ENCODE peak calls at places on chromosomes 13 and 19, in seven cellular contexts. N is choroid plexus epithelial cell; S is dermis blood vessel endothelial cell; Y is stimulated activated CD4-positive, alpha-beta T cell treated with anti-CD3 and anti-CD28 coated beads, Interleukin-2, amount 100 ng/mL, for 24 hours; V is left ventricle myocardium inferior; H is NCI-H446 treated with DMSO at 0.1 percent for 48 hours; D is NCI-H2081. Z is an unnamed sample.

GRCh38 chr19:36482876-36483275 is 6.5 kb downstream of the ZNF566 start:
- DNase-seq in Y (no peak), D (no peak), N (no peak), H (no peak), S (no peak), V (no peak), Z (no peak)

GRCh38 chr19:46830864-46831263 is 19.8 kb downstream of the AP2S1 start:
- DNase-seq in V (no peak), N (no peak), Y (no peak), D (no peak), H (no peak), S (no peak), Z (no peak)

GRCh38 chr13:101258071-101258470 is 158.2 kb downstream of the NALCN start:
- DNase-seq in H (no peak), Y (peak; percentile 32), D (no peak), S (peak; percentile 85), N (peak; percentile 86), V (no peak), Z (no peak)

GRCh38 chr19:1970003-1970805 is 29.2 kb downstream of the CSNK1G2 start:
- DNase-seq in N (no peak), S (no peak), V (no peak), Y (no peak), H (no peak), D (no peak), Z (no peak)

GRCh38 chr19:54952591-54953344 is 5.4 kb upstream of the NLRP7 start:
- DNase-seq in Y (no peak), V (no peak), S (no peak), D (no peak), H (no peak), N (peak; percentile 18), Z (no peak)

GRCh38 chr19:30222993-30223865 is 149.0 kb upstream of the ZNF536 start:
- DNase-seq in D (no peak), H (no peak), Y (no peak), V (no peak), N (no peak), S (no peak), Z (no peak)

GRCh38 chr19:49231389-49231788 is 73.8 kb downstream of the TRPM4 start:
- DNase-seq in D (no peak), S (no peak), V (no peak), N (no peak), Y (no peak), H (no peak), Z (no peak)

GRCh38 chr19:46776927-46777911 is 11.2 kb downstream of the SLC1A5 start:
- DNase-seq in Y (no peak), N (no peak), V (no peak), D (no peak), H (no peak), S (no peak), Z (no peak)

GRCh38 chr19:23799321-23799720 is 40.6 kb upstream of the ZNF681 start:
- DNase-seq in Y (no peak), D (peak; percentile 25), S (no peak), N (no peak), H (no peak), V (no peak), Z (peak; percentile 48)

GRCh38 chr13:98937911-98938381 is 39.9 kb downstream of the DOCK9 start:
- DNase-seq in Y (no peak), D (no peak), H (no peak), V (no peak), N (peak; percentile 66), S (no peak), Z (no peak)

GRCh38 chr19:11453468-11454341 is 18.3 kb downstream of the PRKCSH start:
- DNase-seq in Y (no peak), S (no peak), V (no peak), H (no peak), D (no peak), N (no peak), Z (no peak)

GRCh38 chr19:17323973-17324327 is 10.7 kb downstream of the ANO8 start:
- DNase-seq in S (no peak), V (no peak), H (no peak), N (no peak), Y (no peak), D (no peak), Z (no peak)

GRCh38 chr19:37941820-37942515 is 35.0 kb downstream of the SIPA1L3 start:
- DNase-seq in D (no peak), S (no peak), Y (no peak), N (no peak), V (no peak), H (no peak), Z (no peak)

GRCh38 chr13:36475468-36475867 is 43.2 kb downstream of the CCNA1 start:
- DNase-seq in V (no peak), Y (no peak), S (no peak), N (peak; percentile 55), H (no peak), D (peak; percentile 6), Z (no peak)

GRCh38 chr13:66887088-66887487 is 343.0 kb downstream of the PCDH9 start:
- DNase-seq in V (no peak), Y (no peak), D (peak; percentile 44), H (peak; percentile 73), N (peak; percentile 28), S (no peak), Z (no peak)

GRCh38 chr19:42363614-42364346 is 26.3 kb downstream of the CNFN start:
- DNase-seq in N (no peak), S (no peak), H (no peak), Y (no peak), D (no peak), V (no peak), Z (no peak)

GRCh38 chr19:19420570-19421301 is 15.3 kb downstream of the GATAD2A start:
- DNase-seq in V (no peak), H (peak; percentile 6), S (no peak), D (peak; percentile 15), N (no peak), Y (no peak), Z (no peak)

GRCh38 chr19:45515807-45516401 is 8.6 kb downstream of the VASP start:
- DNase-seq in H (no peak), N (no peak), V (no peak), Y (no peak), D (no peak), S (no peak), Z (no peak)

GRCh38 chr19:5122121-5122400 is 153.1 kb downstream of the KDM4B start:
- DNase-seq in D (no peak), V (no peak), N (no peak), H (no peak), Y (no peak), S (no peak), Z (no peak)

GRCh38 chr13:40191186-40191980 is 475.1 kb downstream of the FOXO1 start:
- DNase-seq in S (peak; percentile 11), D (no peak), N (peak; percentile 52), H (no peak), Y (no peak), V (no peak), Z (no peak)

GRCh38 chr13:28658539-28658795 is 463 bp upstream of the POMP start:
- DNase-seq in D (no peak), N (peak; percentile 23), S (no peak), Y (no peak), H (no peak), V (no peak), Z (no peak)

GRCh38 chr19:48613852-48614435 is 932 bp downstream of the FAM83E start:
- DNase-seq in S (no peak), N (no peak), Y (no peak), V (no peak), H (no peak), D (no peak), Z (no peak)

GRCh38 chr13:50829226-50829625 is 14.3 kb downstream of the DLEU7 start:
- DNase-seq in Y (no peak), N (no peak), V (no peak), D (no peak), H (no peak), S (no peak), Z (no peak)

GRCh38 chr13:75372517-75372916 is 109.5 kb downstream of the TBC1D4 start:
- DNase-seq in D (peak; percentile 10), Y (no peak), S (peak; percentile 72), V (no peak), H (no peak), N (peak; percentile 75), Z (peak; percentile 57)

Z was measured in dermis microvascular lymphatic vessel endothelial cell.